ENCODE peak calls at places on chromosome 13, in seven cellular contexts. One of them, this sample, is unnamed.

GRCh38 chr13:49502954-49503353 is 7.2 kb downstream of the PHF11 start:
- DNase-seq in progenitor cell of endocrine pancreas: no peak
- DNase-seq in left ventricle myocardium inferior: no peak
- DNase-seq in stomach: no peak
- DNase-seq in bronchial epithelial cell: no peak
- DNase-seq in astrocyte of the spinal cord: no peak
- DNase-seq in cardiac muscle cell: peak
- DNase-seq in this sample: no peak

GRCh38 chr13:87942204-87942603 is 271.0 kb downstream of the SLITRK5 start:
- DNase-seq in progenitor cell of endocrine pancreas: no peak
- DNase-seq in left ventricle myocardium inferior: no peak
- DNase-seq in stomach: no peak
- DNase-seq in bronchial epithelial cell: peak
- DNase-seq in astrocyte of the spinal cord: no peak
- DNase-seq in cardiac muscle cell: no peak
- DNase-seq in this sample: no peak

GRCh38 chr13:61600360-61601033 is 184.8 kb upstream of the PCDH20 start:
- DNase-seq in progenitor cell of endocrine pancreas: no peak
- DNase-seq in left ventricle myocardium inferior: no peak
- DNase-seq in stomach: no peak
- DNase-seq in bronchial epithelial cell: no peak
- DNase-seq in astrocyte of the spinal cord: no peak
- DNase-seq in cardiac muscle cell: no peak
- DNase-seq in this sample: no peak

GRCh38 chr13:29909975-29910674 is 59.7 kb upstream of the UBL3 start:
- DNase-seq in progenitor cell of endocrine pancreas: no peak
- DNase-seq in left ventricle myocardium inferior: peak
- DNase-seq in stomach: no peak
- DNase-seq in bronchial epithelial cell: peak
- DNase-seq in astrocyte of the spinal cord: peak
- DNase-seq in cardiac muscle cell: peak
- DNase-seq in this sample: no peak

GRCh38 chr13:51772781-51773180 is 31.2 kb downstream of the DHRS12 start:
- DNase-seq in progenitor cell of endocrine pancreas: no peak
- DNase-seq in left ventricle myocardium inferior: no peak
- DNase-seq in stomach: no peak
- DNase-seq in bronchial epithelial cell: no peak
- DNase-seq in astrocyte of the spinal cord: no peak
- DNase-seq in cardiac muscle cell: no peak
- DNase-seq in this sample: no peak

GRCh38 chr13:91112191-91112579 is 235.3 kb upstream of the MIR17HG start:
- DNase-seq in progenitor cell of endocrine pancreas: no peak
- DNase-seq in left ventricle myocardium inferior: no peak
- DNase-seq in stomach: no peak
- DNase-seq in bronchial epithelial cell: no peak
- DNase-seq in astrocyte of the spinal cord: no peak
- DNase-seq in cardiac muscle cell: no peak
- DNase-seq in this sample: no peak

GRCh38 chr13:65965496-65965895 is 1264.6 kb downstream of the PCDH9 start:
- DNase-seq in progenitor cell of endocrine pancreas: no peak
- DNase-seq in left ventricle myocardium inferior: no peak
- DNase-seq in stomach: no peak
- DNase-seq in bronchial epithelial cell: peak
- DNase-seq in astrocyte of the spinal cord: peak
- DNase-seq in cardiac muscle cell: peak
- DNase-seq in this sample: no peak

GRCh38 chr13:59603646-59604045 is 560.1 kb downstream of the DIAPH3 start:
- DNase-seq in progenitor cell of endocrine pancreas: no peak
- DNase-seq in left ventricle myocardium inferior: no peak
- DNase-seq in stomach: no peak
- DNase-seq in bronchial epithelial cell: no peak
- DNase-seq in astrocyte of the spinal cord: no peak
- DNase-seq in cardiac muscle cell: no peak
- DNase-seq in this sample: no peak

GRCh38 chr13:44972956-44973581 is 16.2 kb downstream of the NUFIP1 start:
- DNase-seq in progenitor cell of endocrine pancreas: no peak
- DNase-seq in left ventricle myocardium inferior: no peak
- DNase-seq in stomach: no peak
- DNase-seq in bronchial epithelial cell: peak
- DNase-seq in astrocyte of the spinal cord: peak
- DNase-seq in cardiac muscle cell: peak
- DNase-seq in this sample: no peak

GRCh38 chr13:79680485-79680884 is 199.5 kb downstream of the NDFIP2 start:
- DNase-seq in progenitor cell of endocrine pancreas: no peak
- DNase-seq in left ventricle myocardium inferior: no peak
- DNase-seq in stomach: no peak
- DNase-seq in bronchial epithelial cell: no peak
- DNase-seq in astrocyte of the spinal cord: no peak
- DNase-seq in cardiac muscle cell: no peak
- DNase-seq in this sample: no peak

GRCh38 chr13:80841346-80841882 is 500.5 kb upstream of the SPRY2 start:
- DNase-seq in progenitor cell of endocrine pancreas: no peak
- DNase-seq in left ventricle myocardium inferior: no peak
- DNase-seq in stomach: no peak
- DNase-seq in bronchial epithelial cell: no peak
- DNase-seq in astrocyte of the spinal cord: no peak
- DNase-seq in cardiac muscle cell: no peak
- DNase-seq in this sample: no peak

GRCh38 chr13:95710313-95710712 is 33.4 kb downstream of the DNAJC3 start:
- DNase-seq in progenitor cell of endocrine pancreas: no peak
- DNase-seq in left ventricle myocardium inferior: no peak
- DNase-seq in stomach: no peak
- DNase-seq in bronchial epithelial cell: peak
- DNase-seq in astrocyte of the spinal cord: peak
- DNase-seq in cardiac muscle cell: peak
- DNase-seq in this sample: no peak

GRCh38 chr13:25901460-25902376 is 150.1 kb downstream of the SHISA2 start:
- DNase-seq in progenitor cell of endocrine pancreas: no peak
- DNase-seq in left ventricle myocardium inferior: no peak
- DNase-seq in stomach: no peak
- DNase-seq in bronchial epithelial cell: peak
- DNase-seq in astrocyte of the spinal cord: peak
- DNase-seq in cardiac muscle cell: peak
- DNase-seq in this sample: no peak

GRCh38 chr13:102395174-102395573 is 6.7 kb downstream of the FGF14 start:
- DNase-seq in progenitor cell of endocrine pancreas: no peak
- DNase-seq in left ventricle myocardium inferior: no peak
- DNase-seq in stomach: no peak
- DNase-seq in bronchial epithelial cell: no peak
- DNase-seq in astrocyte of the spinal cord: no peak
- DNase-seq in cardiac muscle cell: no peak
- DNase-seq in this sample: no peak

GRCh38 chr13:33927315-33927714 is 109.4 kb downstream of the RFC3 start:
- DNase-seq in progenitor cell of endocrine pancreas: no peak
- DNase-seq in left ventricle myocardium inferior: no peak
- DNase-seq in stomach: no peak
- DNase-seq in bronchial epithelial cell: peak
- DNase-seq in astrocyte of the spinal cord: peak
- DNase-seq in cardiac muscle cell: peak
- DNase-seq in this sample: no peak

GRCh38 chr13:49690133-49690989 is 925 bp downstream of the EBPL start:
- DNase-seq in progenitor cell of endocrine pancreas: no peak
- DNase-seq in left ventricle myocardium inferior: no peak
- DNase-seq in stomach: peak
- DNase-seq in bronchial epithelial cell: peak
- DNase-seq in astrocyte of the spinal cord: peak
- DNase-seq in cardiac muscle cell: peak
- DNase-seq in this sample: no peak

GRCh38 chr13:83731113-83731512 is 151.2 kb downstream of the SLITRK1 start:
- DNase-seq in progenitor cell of endocrine pancreas: no peak
- DNase-seq in left ventricle myocardium inferior: no peak
- DNase-seq in stomach: no peak
- DNase-seq in bronchial epithelial cell: peak
- DNase-seq in astrocyte of the spinal cord: no peak
- DNase-seq in cardiac muscle cell: no peak
- DNase-seq in this sample: no peak

GRCh38 chr13:34011552-34012085 is 193.7 kb downstream of the RFC3 start:
- DNase-seq in progenitor cell of endocrine pancreas: no peak
- DNase-seq in left ventricle myocardium inferior: no peak
- DNase-seq in stomach: no peak
- DNase-seq in bronchial epithelial cell: peak
- DNase-seq in astrocyte of the spinal cord: peak
- DNase-seq in cardiac muscle cell: no peak
- DNase-seq in this sample: no peak

GRCh38 chr13:40480012-40480914 is 186.2 kb downstream of the FOXO1 start:
- DNase-seq in progenitor cell of endocrine pancreas: no peak
- DNase-seq in left ventricle myocardium inferior: no peak
- DNase-seq in stomach: no peak
- DNase-seq in bronchial epithelial cell: no peak
- DNase-seq in astrocyte of the spinal cord: no peak
- DNase-seq in cardiac muscle cell: no peak
- DNase-seq in this sample: no peak

GRCh38 chr13:109712187-109712601 is 74.2 kb downstream of the IRS2 start:
- DNase-seq in progenitor cell of endocrine pancreas: no peak
- DNase-seq in left ventricle myocardium inferior: no peak
- DNase-seq in stomach: no peak
- DNase-seq in bronchial epithelial cell: no peak
- DNase-seq in astrocyte of the spinal cord: no peak
- DNase-seq in cardiac muscle cell: no peak
- DNase-seq in this sample: no peak

GRCh38 chr13:31043891-31044657 is 111.6 kb downstream of the TEX26 start:
- DNase-seq in progenitor cell of endocrine pancreas: peak
- DNase-seq in left ventricle myocardium inferior: peak
- DNase-seq in stomach: peak
- DNase-seq in bronchial epithelial cell: peak
- DNase-seq in astrocyte of the spinal cord: peak
- DNase-seq in cardiac muscle cell: peak
- DNase-seq in this sample: peak

GRCh38 chr13:31045621-31046081 is 113.2 kb downstream of the TEX26 start:
- DNase-seq in progenitor cell of endocrine pancreas: no peak
- DNase-seq in left ventricle myocardium inferior: no peak
- DNase-seq in stomach: peak
- DNase-seq in bronchial epithelial cell: peak
- DNase-seq in astrocyte of the spinal cord: peak
- DNase-seq in cardiac muscle cell: peak
- DNase-seq in this sample: no peak

GRCh38 chr13:31046711-31047279 is 114.3 kb downstream of the TEX26 start:
- DNase-seq in progenitor cell of endocrine pancreas: no peak
- DNase-seq in left ventricle myocardium inferior: peak
- DNase-seq in stomach: no peak
- DNase-seq in bronchial epithelial cell: no peak
- DNase-seq in astrocyte of the spinal cord: peak
- DNase-seq in cardiac muscle cell: peak
- DNase-seq in this sample: no peak

GRCh38 chr13:31042501-31043165 is 110.2 kb downstream of the TEX26 start:
- DNase-seq in progenitor cell of endocrine pancreas: no peak
- DNase-seq in left ventricle myocardium inferior: no peak
- DNase-seq in stomach: no peak
- DNase-seq in bronchial epithelial cell: no peak
- DNase-seq in astrocyte of the spinal cord: no peak
- DNase-seq in cardiac muscle cell: no peak
- DNase-seq in this sample: no peak

DNA sequence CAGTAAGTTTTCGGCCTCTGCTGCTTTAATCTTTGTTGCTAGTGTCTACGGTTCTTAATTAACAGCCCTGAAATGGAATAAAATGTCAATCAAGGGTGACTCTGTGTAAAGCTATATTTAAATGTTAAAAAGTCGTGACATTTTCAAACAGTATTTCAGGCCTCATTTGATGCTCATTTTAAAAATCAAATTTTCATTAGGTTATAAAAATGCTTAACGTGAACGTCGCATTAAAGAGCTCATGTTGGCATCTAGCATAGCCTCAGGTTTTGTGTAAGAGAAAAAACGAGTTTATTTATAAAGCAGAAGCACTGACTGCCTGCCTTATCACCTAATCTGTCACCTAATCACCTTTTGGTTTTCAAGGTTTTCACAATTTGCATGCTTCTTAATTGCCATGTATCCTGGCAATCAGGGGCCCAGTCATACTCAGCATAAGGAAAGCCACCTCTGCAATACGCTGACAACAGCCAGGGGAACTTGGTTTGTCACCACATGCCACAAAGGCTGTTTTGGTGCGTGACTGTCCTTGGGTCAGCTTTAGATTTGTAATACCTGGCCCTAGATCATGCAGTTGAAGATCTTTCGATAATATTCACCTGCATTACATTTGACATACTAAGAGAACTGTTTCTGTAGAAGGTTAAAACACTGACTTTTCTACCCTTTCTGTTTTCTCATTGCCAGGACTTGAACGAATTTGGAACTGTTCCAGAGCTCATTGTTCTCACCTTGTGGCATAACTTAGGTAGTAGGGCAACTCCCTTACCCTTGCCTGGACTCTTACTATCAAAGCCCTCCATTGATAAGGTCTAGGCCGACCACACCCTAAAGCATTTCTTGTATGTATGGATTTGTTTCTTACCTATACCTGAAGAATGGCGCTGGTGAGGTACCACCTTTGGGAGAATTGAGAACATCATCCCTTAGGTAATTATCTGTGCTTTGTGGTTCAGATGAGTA is 112.5 kb downstream of the TEX26 start:
- DNase-seq in progenitor cell of endocrine pancreas: no peak
- DNase-seq in left ventricle myocardium inferior: no peak
- DNase-seq in stomach: no peak
- DNase-seq in bronchial epithelial cell: no peak
- DNase-seq in astrocyte of the spinal cord: peak
- DNase-seq in cardiac muscle cell: no peak
- DNase-seq in this sample: no peak
- TF ChIP-seq CTCF in progenitor cell of endocrine pancreas: no peak
- TF ChIP-seq CTCF in left ventricle myocardium inferior: peak
- TF ChIP-seq CTCF in stomach: no peak
- TF ChIP-seq CTCF in bronchial epithelial cell: no peak
- TF ChIP-seq CTCF in astrocyte of the spinal cord: no peak
- TF ChIP-seq CTCF in cardiac muscle cell: no peak
- TF ChIP-seq CTCF in this sample: peak

GRCh38 chr13:43764349-43764748 is 22.4 kb downstream of the ENOX1 start:
- DNase-seq in progenitor cell of endocrine pancreas: no peak
- DNase-seq in left ventricle myocardium inferior: no peak
- DNase-seq in stomach: no peak
- DNase-seq in bronchial epithelial cell: no peak
- DNase-seq in astrocyte of the spinal cord: no peak
- DNase-seq in cardiac muscle cell: no peak
- DNase-seq in this sample: no peak
- TF ChIP-seq CTCF in progenitor cell of endocrine pancreas: no peak
- TF ChIP-seq CTCF in left ventricle myocardium inferior: no peak
- TF ChIP-seq CTCF in stomach: no peak
- TF ChIP-seq CTCF in bronchial epithelial cell: no peak
- TF ChIP-seq CTCF in astrocyte of the spinal cord: no peak
- TF ChIP-seq CTCF in cardiac muscle cell: no peak
- TF ChIP-seq CTCF in this sample: no peak

GRCh38 chr13:85798999-85799646 is at the start of gene SLITRK6:
- DNase-seq in progenitor cell of endocrine pancreas: no peak
- DNase-seq in left ventricle myocardium inferior: no peak
- DNase-seq in stomach: no peak
- DNase-seq in bronchial epithelial cell: peak
- DNase-seq in astrocyte of the spinal cord: peak
- DNase-seq in cardiac muscle cell: peak
- DNase-seq in this sample: no peak
- TF ChIP-seq CTCF in progenitor cell of endocrine pancreas: no peak
- TF ChIP-seq CTCF in left ventricle myocardium inferior: no peak
- TF ChIP-seq CTCF in stomach: no peak
- TF ChIP-seq CTCF in bronchial epithelial cell: peak
- TF ChIP-seq CTCF in astrocyte of the spinal cord: no peak
- TF ChIP-seq CTCF in cardiac muscle cell: no peak
- TF ChIP-seq CTCF in this sample: no peak

DNA sequence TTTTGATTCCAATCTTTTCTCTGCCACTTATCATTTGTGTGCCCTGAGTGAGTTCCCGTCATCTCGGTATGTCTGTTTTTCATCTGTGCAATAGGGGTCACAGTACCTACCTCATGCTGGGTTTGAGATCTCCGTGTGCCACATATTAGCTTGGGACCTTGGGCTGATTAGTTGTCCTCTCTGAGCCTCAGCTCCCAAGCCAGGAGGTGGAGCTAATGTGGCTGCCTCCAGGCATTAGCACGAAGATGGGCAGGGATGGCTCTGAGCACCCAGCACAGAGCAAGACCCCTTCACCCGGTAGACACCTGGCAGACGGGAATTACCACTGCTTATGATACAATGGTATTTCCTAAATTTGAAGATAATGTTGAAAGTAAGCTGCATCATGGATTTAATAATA is 35.8 kb upstream of the XPO4 start:
- DNase-seq in progenitor cell of endocrine pancreas: no peak
- DNase-seq in left ventricle myocardium inferior: no peak
- DNase-seq in stomach: no peak
- DNase-seq in bronchial epithelial cell: no peak
- DNase-seq in astrocyte of the spinal cord: no peak
- DNase-seq in cardiac muscle cell: no peak
- DNase-seq in this sample: no peak
- TF ChIP-seq CTCF in progenitor cell of endocrine pancreas: no peak
- TF ChIP-seq CTCF in left ventricle myocardium inferior: no peak
- TF ChIP-seq CTCF in stomach: no peak
- TF ChIP-seq CTCF in bronchial epithelial cell: no peak
- TF ChIP-seq CTCF in astrocyte of the spinal cord: no peak
- TF ChIP-seq CTCF in cardiac muscle cell: no peak
- TF ChIP-seq CTCF in this sample: no peak

This sample was measured in mesothelial cell of epicardium.